ENCODE peak calls at places on chromosome 22, in six cellular contexts. L is stimulated activated CD4-positive, alpha-beta T cell treated with anti-CD3 and anti-CD28 coated beads, Interleukin-1b, Interleukin-23, amount 100 ng/mL, for 1 hour; H is GDM1; Q is suprapubic skin; R is NCI-H1105; T is DMS79 treated with DMSO at 0.1 percent for 48 hours. N is an unnamed sample.

GRCh38 chr22:42345458-42345857 is 75.0 kb upstream of the TCF20 start:
- DNase-seq in Q (no peak), H (no peak), T (no peak), L (no peak), R (no peak), N (no peak)

GRCh38 chr22:28222976-28223375 is 303.9 kb upstream of the PITPNB start:
- DNase-seq in H (no peak), R (no peak), T (no peak), Q (no peak), L (no peak), N (peak)

GRCh38 chr22:19823638-19824196 is 31.0 kb downstream of the GNB1L start:
- DNase-seq in H (no peak), Q (peak), L (no peak), R (no peak), T (no peak), N (no peak)

GRCh38 chr22:27340047-27340446 is 461.5 kb downstream of the MN1 start:
- DNase-seq in Q (no peak), T (no peak), L (no peak), R (no peak), H (no peak), N (no peak)

GRCh38 chr22:26981111-26981510 is 323.7 kb downstream of the MIAT start:
- DNase-seq in L (no peak), Q (no peak), R (no peak), H (no peak), T (no peak), N (no peak)

GRCh38 chr22:20207277-20208025 is 56.6 kb upstream of the CCDC188 start:
- DNase-seq in L (no peak), R (no peak), H (no peak), T (no peak), Q (no peak), N (no peak)

GRCh38 chr22:37253164-37253660 is 9.1 kb upstream of the RAC2 start:
- DNase-seq in R (no peak), Q (no peak), H (no peak), L (no peak), T (no peak), N (no peak)

GRCh38 chr22:19621372-19622060 is 92.8 kb upstream of the SEPTIN5 start:
- DNase-seq in R (no peak), Q (no peak), T (peak), H (no peak), L (no peak), N (no peak)

GRCh38 chr22:38260760-38261477 is 11.9 kb downstream of the TMEM184B start:
- DNase-seq in R (no peak), H (no peak), L (no peak), Q (no peak), T (no peak), N (peak)

GRCh38 chr22:23575601-23576000 is 4.5 kb downstream of the IGLL1 start:
- DNase-seq in T (no peak), H (no peak), L (no peak), Q (peak), R (no peak), N (no peak)

GRCh38 chr22:32587449-32587848 is 112.8 kb downstream of the FBXO7 start:
- DNase-seq in T (peak), L (no peak), H (no peak), Q (peak), R (no peak), N (peak)

GRCh38 chr22:26550498-26551033 is 38.3 kb upstream of the TFIP11 start:
- DNase-seq in H (no peak), T (peak), Q (no peak), L (no peak), R (no peak), N (peak)